ENCODE peak calls at places on chromosomes 3 and 15, in five cellular contexts. O is sigmoid colon, H is NCI-H1092, B is T-helper 2 cell, Y is AG10803. M is an unnamed sample.
A peak's percentile ranks its signal among the peaks of the same experiment; 100 is the strongest.

GRCh38 chr3:101828289-101828688 is 21.0 kb upstream of the NFKBIZ start:
- DNase-seq in B (no peak), O (no peak), H (no peak), Y (no peak), M (no peak)

GRCh38 chr3:118501152-118501551 is 533.5 kb downstream of the IGSF11 start:
- DNase-seq in O (peak; percentile 86), B (no peak), Y (no peak), H (peak; percentile 91), M (no peak)

GRCh38 chr3:158809642-158810041 is 7.8 kb downstream of the MFSD1 start:
- DNase-seq in B (no peak), H (no peak), O (no peak), Y (no peak), M (no peak)

GRCh38 chr3:119930286-119930685 is 148.4 kb downstream of the NR1I2 start:
- DNase-seq in O (no peak), Y (peak; percentile 45), B (no peak), H (no peak), M (no peak)

GRCh38 chr3:192001217-192001616 is 540.3 kb downstream of the PYDC2 start:
- DNase-seq in H (no peak), Y (no peak), O (no peak), B (no peak), M (no peak)

GRCh38 chr3:149276621-149277020 is 55.0 kb upstream of the CP start:
- DNase-seq in B (no peak), H (no peak), Y (no peak), O (no peak), M (no peak)

GRCh38 chr3:143935678-143936077 is 35.9 kb upstream of the DIPK2A start:
- DNase-seq in Y (no peak), H (no peak), B (no peak), O (no peak), M (no peak)

GRCh38 chr15:73951591-73951990 is 25.3 kb downstream of the LOXL1 start:
- DNase-seq in H (no peak), B (no peak), O (no peak), Y (no peak), M (no peak)

GRCh38 chr3:67723863-67724262 is 69.5 kb upstream of the SUCLG2 start:
- DNase-seq in Y (no peak), O (no peak), H (no peak), B (no peak), M (no peak)

GRCh38 chr3:11643212-11644087 is at the start of gene VGLL4:
- DNase-seq in Y (peak; percentile 91), B (peak; percentile 34), O (peak; percentile 95), H (peak; percentile 54), M (peak; percentile 54)

GRCh38 chr3:111852540-111852939 is 6.5 kb upstream of the PHLDB2 start:
- DNase-seq in B (no peak), Y (no peak), O (no peak), H (no peak), M (no peak)

GRCh38 chr15:40097968-40098476 is 10.7 kb downstream of the BMF start:
- DNase-seq in O (peak; percentile 77), B (no peak), H (no peak), Y (peak; percentile 57), M (no peak)

GRCh38 chr3:142888484-142889262 is at the start of gene PCOLCE2:
- DNase-seq in Y (peak; percentile 15), O (peak; percentile 66), B (no peak), H (no peak), M (no peak)

GRCh38 chr15:62742409-62743171 is 300.0 kb upstream of the TPM1 start:
- DNase-seq in B (peak; percentile 11), O (peak; percentile 92), Y (peak; percentile 97), H (peak; percentile 0), M (no peak)

GRCh38 chr15:48478581-48478980 is 147.4 kb downstream of the DUT start:
- DNase-seq in H (no peak), O (no peak), B (no peak), Y (no peak), M (no peak)

GRCh38 chr3:171772427-171773056 is 37.7 kb downstream of the PLD1 start:
- DNase-seq in B (peak; percentile 14), Y (peak; percentile 62), H (peak; percentile 37), O (peak; percentile 68), M (no peak)

GRCh38 chr15:90336705-90337141 is 15.4 kb upstream of the ZNF774 start:
- DNase-seq in B (no peak), Y (peak; percentile 46), H (no peak), O (peak; percentile 47), M (no peak)

GRCh38 chr3:50627407-50628051 is 10.6 kb downstream of the MAPKAPK3 start:
- DNase-seq in O (no peak), B (no peak), H (no peak), Y (peak; percentile 73), M (no peak)

GRCh38 chr15:34470892-34471291 is 33.3 kb upstream of the GOLGA8A start:
- DNase-seq in H (no peak), B (no peak), O (no peak), Y (no peak), M (no peak)

GRCh38 chr3:13494463-13495350 is 14.6 kb downstream of the HDAC11 start:
- DNase-seq in Y (peak; percentile 36), H (no peak), B (no peak), O (no peak), M (no peak)

GRCh38 chr3:193788189-193788946 is 195.4 kb downstream of the OPA1 start:
- DNase-seq in H (peak; percentile 74), O (peak; percentile 84), B (no peak), Y (peak; percentile 55), M (no peak)

GRCh38 chr3:9398715-9399708 is 1.6 kb downstream of the SETD5 start:
- DNase-seq in O (no peak), H (no peak), B (no peak), Y (peak; percentile 51), M (peak; percentile 25)

GRCh38 chr3:126399348-126399730 is 4.6 kb downstream of the CFAP100 start:
- DNase-seq in O (no peak), H (no peak), B (no peak), Y (no peak), M (no peak)

GRCh38 chr3:59191651-59192050 is 141.8 kb upstream of the CFAP20DC start:
- DNase-seq in Y (no peak), O (no peak), H (no peak), B (no peak), M (no peak)

GRCh38 chr15:75688831-75689230 is 23.8 kb downstream of the CSPG4 start:
- DNase-seq in Y (no peak), H (no peak), O (no peak), B (no peak), M (no peak)

GRCh38 chr3:173796865-173797264 is 399.3 kb downstream of the NLGN1 start:
- DNase-seq in H (no peak), O (no peak), Y (no peak), B (no peak), M (no peak)

GRCh38 chr3:59573911-59574310 is 524.1 kb upstream of the CFAP20DC start:
- DNase-seq in O (peak; percentile 74), H (peak; percentile 4), Y (peak; percentile 94), B (no peak), M (no peak)

GRCh38 chr15:40843885-40844542 is at the start of gene SPINT1:
- DNase-seq in O (no peak), Y (no peak), B (no peak), H (no peak), M (no peak)

GRCh38 chr3:43580181-43580580 is 41.6 kb downstream of the ANO10 start:
- DNase-seq in H (no peak), Y (no peak), O (no peak), B (no peak), M (no peak)

GRCh38 chr3:171974986-171975837 is 64.2 kb upstream of the FNDC3B start:
- DNase-seq in O (no peak), B (no peak), Y (peak; percentile 68), H (no peak), M (no peak)

M was measured in natural killer cell.